ENCODE peak calls at places on chromosomes 16 and 17, in four cellular contexts. One of them, this sample, is unnamed.

GRCh38 chr17:80931421-80932265 is 60.0 kb upstream of the CHMP6 start:
- DNase-seq in astrocyte of the spinal cord: peak
- DNase-seq in tibial nerve: no peak
- DNase-seq in K562: no peak
- DNase-seq in this sample: no peak

GRCh38 chr16:87692756-87693155 is 73.0 kb downstream of the KLHDC4 start:
- DNase-seq in astrocyte of the spinal cord: no peak
- DNase-seq in tibial nerve: no peak
- DNase-seq in K562: no peak
- DNase-seq in this sample: no peak

GRCh38 chr16:28829747-28830146 is 6.9 kb downstream of the ATXN2L start:
- DNase-seq in astrocyte of the spinal cord: no peak
- DNase-seq in tibial nerve: no peak
- DNase-seq in K562: no peak
- DNase-seq in this sample: no peak

GRCh38 chr16:17266606-17267313 is 204.0 kb downstream of the XYLT1 start:
- DNase-seq in astrocyte of the spinal cord: no peak
- DNase-seq in tibial nerve: no peak
- DNase-seq in K562: no peak
- DNase-seq in this sample: no peak

GRCh38 chr16:19329932-19330331 is 44.4 kb downstream of the CLEC19A start:
- DNase-seq in astrocyte of the spinal cord: no peak
- DNase-seq in tibial nerve: no peak
- DNase-seq in K562: no peak
- DNase-seq in this sample: no peak

GRCh38 chr16:66977341-66978113 is 10.9 kb upstream of the CES4A start:
- DNase-seq in astrocyte of the spinal cord: peak
- DNase-seq in tibial nerve: peak
- DNase-seq in K562: peak
- DNase-seq in this sample: peak

GRCh38 chr17:18191071-18191667 is 7.5 kb downstream of the ALKBH5 start:
- DNase-seq in astrocyte of the spinal cord: peak
- DNase-seq in tibial nerve: no peak
- DNase-seq in K562: no peak
- DNase-seq in this sample: no peak

GRCh38 chr17:65559483-65559801 is 2.0 kb downstream of the AXIN2 start:
- DNase-seq in astrocyte of the spinal cord: no peak
- DNase-seq in tibial nerve: no peak
- DNase-seq in K562: no peak
- DNase-seq in this sample: no peak

GRCh38 chr17:17481860-17482259 is 5.1 kb downstream of the MED9 start:
- DNase-seq in astrocyte of the spinal cord: no peak
- DNase-seq in tibial nerve: no peak
- DNase-seq in K562: no peak
- DNase-seq in this sample: no peak

GRCh38 chr17:58417300-58418092 is at the start of gene RNF43:
- DNase-seq in astrocyte of the spinal cord: peak
- DNase-seq in tibial nerve: peak
- DNase-seq in K562: peak
- DNase-seq in this sample: peak

GRCh38 chr17:58414596-58414997 is 2.7 kb downstream of the RNF43 start:
- DNase-seq in astrocyte of the spinal cord: no peak
- DNase-seq in tibial nerve: no peak
- DNase-seq in K562: no peak
- DNase-seq in this sample: no peak

GRCh38 chr17:58416937-58417299 is 416 bp downstream of the RNF43 start:
- DNase-seq in astrocyte of the spinal cord: no peak
- DNase-seq in tibial nerve: no peak
- DNase-seq in K562: no peak
- DNase-seq in this sample: no peak

GRCh38 chr17:58415371-58416055 is 1.8 kb downstream of the RNF43 start:
- DNase-seq in astrocyte of the spinal cord: no peak
- DNase-seq in tibial nerve: no peak
- DNase-seq in K562: no peak
- DNase-seq in this sample: no peak

GRCh38 chr17:58416396-58416795 is 938 bp downstream of the RNF43 start:
- DNase-seq in astrocyte of the spinal cord: no peak
- DNase-seq in tibial nerve: no peak
- DNase-seq in K562: no peak
- DNase-seq in this sample: no peak
- H3K4me3 ChIP-seq in astrocyte of the spinal cord: no peak
- H3K4me3 ChIP-seq in tibial nerve: no peak
- H3K4me3 ChIP-seq in K562: peak
- H3K4me3 ChIP-seq in this sample: peak

GRCh38 chr16:86497551-86498021 is 12.7 kb upstream of the FOXF1 start:
- DNase-seq in astrocyte of the spinal cord: no peak
- DNase-seq in tibial nerve: no peak
- DNase-seq in K562: no peak
- DNase-seq in this sample: no peak
- H3K4me3 ChIP-seq in astrocyte of the spinal cord: no peak
- H3K4me3 ChIP-seq in tibial nerve: no peak
- H3K4me3 ChIP-seq in K562: no peak
- H3K4me3 ChIP-seq in this sample: no peak

GRCh38 chr17:79798296-79799173 is 1.7 kb upstream of the CBX8 start:
- DNase-seq in astrocyte of the spinal cord: no peak
- DNase-seq in tibial nerve: no peak
- DNase-seq in K562: no peak
- DNase-seq in this sample: no peak

GRCh38 chr17:79794659-79795511 is 2.0 kb downstream of the CBX8 start:
- DNase-seq in astrocyte of the spinal cord: no peak
- DNase-seq in tibial nerve: no peak
- DNase-seq in K562: no peak
- DNase-seq in this sample: no peak

GRCh38 chr17:79795795-79796569 is 895 bp downstream of the CBX8 start:
- DNase-seq in astrocyte of the spinal cord: no peak
- DNase-seq in tibial nerve: no peak
- DNase-seq in K562: no peak
- DNase-seq in this sample: no peak

GRCh38 chr17:79797492-79798295 is 817 bp upstream of the CBX8 start:
- DNase-seq in astrocyte of the spinal cord: no peak
- DNase-seq in tibial nerve: no peak
- DNase-seq in K562: peak
- DNase-seq in this sample: no peak

GRCh38 chr17:79796570-79797491 is at the start of gene CBX8:
- DNase-seq in astrocyte of the spinal cord: peak
- DNase-seq in tibial nerve: peak
- DNase-seq in K562: peak
- DNase-seq in this sample: peak
- H3K4me3 ChIP-seq in astrocyte of the spinal cord: peak
- H3K4me3 ChIP-seq in tibial nerve: peak
- H3K4me3 ChIP-seq in K562: peak
- H3K4me3 ChIP-seq in this sample: peak

GRCh38 chr16:27199747-27200146 is 3.6 kb upstream of the KDM8 start:
- DNase-seq in astrocyte of the spinal cord: peak
- DNase-seq in tibial nerve: no peak
- DNase-seq in K562: no peak
- DNase-seq in this sample: no peak
- H3K4me3 ChIP-seq in astrocyte of the spinal cord: no peak
- H3K4me3 ChIP-seq in tibial nerve: no peak
- H3K4me3 ChIP-seq in K562: no peak
- H3K4me3 ChIP-seq in this sample: no peak

DNA sequence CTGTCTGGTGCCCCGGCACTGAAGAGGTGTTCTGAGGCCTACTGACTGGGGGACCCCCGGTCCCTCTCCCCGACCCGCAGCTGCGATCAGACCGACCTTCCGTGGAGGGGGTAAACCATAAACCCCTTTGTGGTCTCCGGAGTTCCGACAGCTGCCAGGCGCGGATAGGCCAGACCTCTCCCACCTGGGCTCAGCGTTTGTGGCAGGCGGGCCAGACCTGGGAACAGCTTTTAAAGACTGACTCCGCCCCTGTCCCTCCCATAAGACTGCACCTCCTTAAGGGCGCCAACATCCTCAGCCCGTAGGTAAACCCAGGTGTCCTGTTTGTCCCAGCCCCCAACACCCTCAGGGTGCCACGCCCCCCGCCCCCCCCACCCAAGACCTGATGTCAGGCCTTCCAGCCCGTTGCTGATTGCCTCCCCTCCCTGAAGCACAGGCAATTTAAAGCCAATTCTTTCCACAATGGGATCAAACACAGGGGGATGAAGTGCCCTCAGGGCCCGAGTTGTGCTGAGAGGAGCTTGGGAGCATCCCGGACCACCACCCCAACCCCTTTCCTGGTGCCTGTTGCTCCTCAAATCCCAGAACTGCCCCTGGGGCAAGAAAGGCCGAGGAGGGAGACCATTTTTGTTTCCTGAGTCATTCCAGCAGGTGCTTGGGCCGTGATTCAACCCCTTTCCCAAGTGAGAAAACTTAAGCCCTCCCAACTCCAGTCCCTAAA is at the start of gene SOX15:
- DNase-seq in astrocyte of the spinal cord: peak
- DNase-seq in tibial nerve: no peak
- DNase-seq in K562: no peak
- DNase-seq in this sample: no peak
- H3K4me3 ChIP-seq in astrocyte of the spinal cord: peak
- H3K4me3 ChIP-seq in tibial nerve: peak
- H3K4me3 ChIP-seq in K562: no peak
- H3K4me3 ChIP-seq in this sample: no peak

DNA sequence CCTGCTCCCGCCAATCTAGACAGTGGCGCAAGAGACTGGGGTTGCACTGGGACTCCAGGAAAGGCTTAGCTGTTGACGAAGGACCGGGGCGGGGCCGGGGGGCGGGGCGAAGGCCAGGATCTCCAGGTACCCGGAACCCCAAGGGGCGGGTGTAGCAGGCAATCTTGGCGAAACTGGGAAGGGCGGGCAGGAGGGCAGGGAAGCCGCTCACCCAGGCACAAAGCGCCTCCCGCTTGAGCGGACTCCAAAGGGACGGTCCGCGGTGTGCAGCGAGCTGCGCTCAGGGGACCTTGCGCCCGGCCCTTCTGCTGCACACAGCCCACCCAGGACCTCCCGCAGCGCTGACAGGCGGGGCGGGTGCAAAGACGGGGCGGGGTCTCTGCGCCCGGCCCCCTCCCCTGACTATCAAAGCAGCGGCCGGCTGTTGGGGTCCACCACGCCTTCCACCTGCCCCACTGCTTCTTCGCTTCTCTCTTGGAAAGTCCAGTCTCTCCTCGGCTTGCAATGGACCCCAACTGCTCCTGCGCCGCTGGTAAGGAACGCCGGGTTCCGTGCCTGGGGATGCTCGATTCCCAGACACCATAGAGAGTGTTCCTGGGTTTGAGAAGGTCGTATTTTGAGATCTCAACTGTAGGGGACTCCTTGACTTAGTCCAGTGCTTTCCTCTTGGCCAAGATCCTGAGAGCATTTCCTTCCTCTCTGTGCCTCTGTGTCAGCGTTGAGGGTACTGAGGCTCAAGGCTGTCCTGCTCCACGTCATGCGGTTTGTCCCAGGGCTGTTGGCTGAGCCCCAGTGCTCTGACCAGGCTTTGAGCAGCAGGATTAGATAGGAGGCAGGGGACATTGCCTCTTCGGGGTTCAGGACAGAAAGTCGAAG is at the start of gene MT1F:
- DNase-seq in astrocyte of the spinal cord: no peak
- DNase-seq in tibial nerve: peak
- DNase-seq in K562: peak
- DNase-seq in this sample: no peak
- H3K4me3 ChIP-seq in astrocyte of the spinal cord: peak
- H3K4me3 ChIP-seq in tibial nerve: peak
- H3K4me3 ChIP-seq in K562: peak
- H3K4me3 ChIP-seq in this sample: peak

DNA sequence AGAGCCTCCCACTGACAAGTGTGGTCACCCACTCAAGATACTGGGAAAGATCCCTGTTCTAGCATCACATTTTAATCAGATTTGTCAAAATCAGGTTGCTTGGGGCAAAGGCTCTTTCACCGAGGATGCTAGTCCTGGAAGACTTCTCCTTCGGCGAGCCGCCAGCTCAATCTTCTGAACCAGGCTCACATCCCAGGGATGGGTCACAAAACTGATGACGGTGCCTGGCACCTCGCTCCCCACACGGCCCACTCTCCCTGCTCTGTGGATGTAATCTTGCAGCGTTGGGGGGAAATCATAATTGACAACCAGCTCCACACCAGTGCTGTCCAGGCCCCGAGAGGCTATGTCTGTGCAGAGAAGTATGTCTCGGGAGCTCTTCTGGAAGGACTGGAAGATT is 1.5 kb downstream of the DDX28 start:
- DNase-seq in astrocyte of the spinal cord: no peak
- DNase-seq in tibial nerve: no peak
- DNase-seq in K562: no peak
- DNase-seq in this sample: no peak
- H3K4me3 ChIP-seq in astrocyte of the spinal cord: no peak
- H3K4me3 ChIP-seq in tibial nerve: no peak
- H3K4me3 ChIP-seq in K562: peak
- H3K4me3 ChIP-seq in this sample: no peak

GRCh38 chr16:5379948-5380347 is 282.4 kb upstream of the EEF2KMT start:
- DNase-seq in astrocyte of the spinal cord: no peak
- DNase-seq in tibial nerve: no peak
- DNase-seq in K562: no peak
- DNase-seq in this sample: no peak
- H3K4me3 ChIP-seq in astrocyte of the spinal cord: no peak
- H3K4me3 ChIP-seq in tibial nerve: no peak
- H3K4me3 ChIP-seq in K562: no peak
- H3K4me3 ChIP-seq in this sample: no peak

GRCh38 chr17:48627625-48628510 is 1.7 kb upstream of the HOXB9 start:
- DNase-seq in astrocyte of the spinal cord: no peak
- DNase-seq in tibial nerve: no peak
- DNase-seq in K562: no peak
- DNase-seq in this sample: no peak

GRCh38 chr17:48625502-48626201 is 506 bp downstream of the HOXB9 start:
- DNase-seq in astrocyte of the spinal cord: no peak
- DNase-seq in tibial nerve: no peak
- DNase-seq in K562: peak
- DNase-seq in this sample: no peak

GRCh38 chr17:48626202-48626469 is at the start of gene HOXB9:
- DNase-seq in astrocyte of the spinal cord: no peak
- DNase-seq in tibial nerve: no peak
- DNase-seq in K562: no peak
- DNase-seq in this sample: no peak

GRCh38 chr17:48626470-48627241 is 498 bp upstream of the HOXB9 start:
- DNase-seq in astrocyte of the spinal cord: peak
- DNase-seq in tibial nerve: no peak
- DNase-seq in K562: peak
- DNase-seq in this sample: no peak

GRCh38 chr17:48627242-48627597 is 1.1 kb upstream of the HOXB9 start:
- DNase-seq in astrocyte of the spinal cord: no peak
- DNase-seq in tibial nerve: no peak
- DNase-seq in K562: no peak
- DNase-seq in this sample: no peak
- H3K4me3 ChIP-seq in astrocyte of the spinal cord: no peak
- H3K4me3 ChIP-seq in tibial nerve: no peak
- H3K4me3 ChIP-seq in K562: peak
- H3K4me3 ChIP-seq in this sample: peak